ENCODE peak calls at places on chromosomes 11 and 22, in four cellular contexts. L is globus pallidus, A is Calu3, Z is body of pancreas. Q is an unnamed sample.

GRCh38 chr22:43743929-43744643 is 68.0 kb downstream of the EFCAB6 start:
- DNase-seq in L (no peak), Z (no peak), A (no peak), Q (no peak)

GRCh38 chr11:114440971-114441810 is 1.9 kb downstream of the REXO2 start:
- DNase-seq in Z (no peak), L (no peak), A (no peak), Q (no peak)

GRCh38 chr22:36781656-36782627 is 6.0 kb upstream of the IFT27 start:
- DNase-seq in L (peak), Z (peak), A (peak), Q (peak)

GRCh38 chr11:92828576-92828975 is 140.9 kb upstream of the MTNR1B start:
- DNase-seq in Z (no peak), L (no peak), A (no peak), Q (no peak)

GRCh38 chr11:72232260-72233055 is 7.9 kb downstream of the INPPL1 start:
- DNase-seq in Z (no peak), L (no peak), A (no peak), Q (no peak)

GRCh38 chr22:32237905-32238304 is 17.2 kb downstream of the SLC5A4 start:
- DNase-seq in L (no peak), Z (no peak), A (no peak), Q (no peak)

GRCh38 chr22:45240137-45240809 is 421 bp downstream of the KIAA0930 start:
- DNase-seq in Z (no peak), A (no peak), L (no peak), Q (no peak)

GRCh38 chr11:15967166-15967565 is 389.2 kb downstream of the SOX6 start:
- DNase-seq in L (no peak), Z (no peak), A (peak), Q (no peak)

Q was measured in HCT116.